ENCODE peak calls at places on chromosomes 3 and 15, in eight cellular contexts. One of them, this sample, is unnamed.
A peak's percentile ranks its signal among the peaks of the same experiment; 100 is the strongest.

GRCh38 chr15:71111950-71112349 is 3.3 kb upstream of the THSD4 start:
- DNase-seq in H54: no peak
- DNase-seq in sigmoid colon: no peak
- DNase-seq in spleen: no peak
- DNase-seq in A549: no peak
- DNase-seq in tibial nerve: no peak
- DNase-seq in transverse colon: no peak
- DNase-seq in K562: no peak
- DNase-seq in this sample: no peak

GRCh38 chr15:65258370-65258769 is 28.3 kb downstream of the PARP16 start:
- DNase-seq in transverse colon: no peak
- DNase-seq in K562: no peak
- DNase-seq in A549: no peak
- DNase-seq in H54: no peak
- DNase-seq in sigmoid colon: no peak
- DNase-seq in tibial nerve: no peak
- DNase-seq in spleen: no peak
- DNase-seq in this sample: no peak

GRCh38 chr3:42012935-42013651 is 51.2 kb upstream of the ULK4 start:
- DNase-seq in tibial nerve: no peak
- DNase-seq in A549: peak; percentile 50
- DNase-seq in K562: peak; percentile 93
- DNase-seq in H54: peak; percentile 72
- DNase-seq in spleen: peak; percentile 97
- DNase-seq in transverse colon: peak; percentile 86
- DNase-seq in sigmoid colon: peak; percentile 85
- DNase-seq in this sample: peak; percentile 90

GRCh38 chr15:64572856-64573255 is 112.5 kb downstream of the ZNF609 start:
- DNase-seq in tibial nerve: no peak
- DNase-seq in transverse colon: no peak
- DNase-seq in K562: no peak
- DNase-seq in H54: no peak
- DNase-seq in A549: no peak
- DNase-seq in sigmoid colon: no peak
- DNase-seq in spleen: no peak
- DNase-seq in this sample: no peak

GRCh38 chr15:92503889-92504288 is 110.2 kb downstream of the ST8SIA2 start:
- DNase-seq in tibial nerve: no peak
- DNase-seq in A549: no peak
- DNase-seq in K562: no peak
- DNase-seq in H54: no peak
- DNase-seq in transverse colon: no peak
- DNase-seq in sigmoid colon: no peak
- DNase-seq in spleen: no peak
- DNase-seq in this sample: no peak

GRCh38 chr3:20043398-20043797 is 3.2 kb downstream of the KAT2B start:
- DNase-seq in sigmoid colon: peak; percentile 92
- DNase-seq in A549: no peak
- DNase-seq in spleen: peak; percentile 90
- DNase-seq in H54: no peak
- DNase-seq in K562: no peak
- DNase-seq in transverse colon: peak; percentile 93
- DNase-seq in tibial nerve: peak; percentile 78
- DNase-seq in this sample: peak; percentile 88

GRCh38 chr3:193837347-193837827 is 244.4 kb downstream of the OPA1 start:
- DNase-seq in tibial nerve: no peak
- DNase-seq in H54: no peak
- DNase-seq in transverse colon: no peak
- DNase-seq in spleen: no peak
- DNase-seq in A549: no peak
- DNase-seq in sigmoid colon: no peak
- DNase-seq in K562: no peak
- DNase-seq in this sample: no peak

GRCh38 chr3:160486459-160486869 is 36.9 kb upstream of the TRIM59 start:
- DNase-seq in H54: no peak
- DNase-seq in K562: no peak
- DNase-seq in transverse colon: no peak
- DNase-seq in A549: peak; percentile 57
- DNase-seq in tibial nerve: no peak
- DNase-seq in spleen: no peak
- DNase-seq in sigmoid colon: no peak
- DNase-seq in this sample: peak; percentile 71

GRCh38 chr3:43023766-43024165 is 44.7 kb downstream of the GASK1A start:
- DNase-seq in transverse colon: no peak
- DNase-seq in A549: no peak
- DNase-seq in spleen: no peak
- DNase-seq in H54: no peak
- DNase-seq in K562: no peak
- DNase-seq in tibial nerve: no peak
- DNase-seq in sigmoid colon: no peak
- DNase-seq in this sample: no peak

GRCh38 chr3:126344380-126345041 is 12.7 kb downstream of the KLF15 start:
- DNase-seq in K562: no peak
- DNase-seq in transverse colon: peak; percentile 6
- DNase-seq in sigmoid colon: peak; percentile 62
- DNase-seq in spleen: peak; percentile 52
- DNase-seq in H54: no peak
- DNase-seq in A549: no peak
- DNase-seq in tibial nerve: no peak
- DNase-seq in this sample: no peak

GRCh38 chr3:49723301-49723630 is 485 bp downstream of the GMPPB start:
- DNase-seq in K562: peak; percentile 38
- DNase-seq in sigmoid colon: peak; percentile 86
- DNase-seq in A549: peak; percentile 48
- DNase-seq in tibial nerve: peak; percentile 23
- DNase-seq in H54: no peak
- DNase-seq in spleen: peak; percentile 93
- DNase-seq in transverse colon: peak; percentile 88
- DNase-seq in this sample: peak; percentile 74

GRCh38 chr3:146250449-146251382 is at the start of gene PLSCR4:
- DNase-seq in A549: peak; percentile 61
- DNase-seq in spleen: peak; percentile 83
- DNase-seq in tibial nerve: peak; percentile 65
- DNase-seq in sigmoid colon: peak; percentile 88
- DNase-seq in K562: peak; percentile 66
- DNase-seq in transverse colon: peak; percentile 82
- DNase-seq in H54: peak; percentile 60
- DNase-seq in this sample: peak; percentile 88

GRCh38 chr3:40827942-40828688 is 303.4 kb downstream of the ZNF621 start:
- DNase-seq in spleen: no peak
- DNase-seq in transverse colon: peak; percentile 10
- DNase-seq in H54: no peak
- DNase-seq in K562: no peak
- DNase-seq in A549: no peak
- DNase-seq in tibial nerve: peak; percentile 18
- DNase-seq in sigmoid colon: peak; percentile 80
- DNase-seq in this sample: no peak

DNA sequence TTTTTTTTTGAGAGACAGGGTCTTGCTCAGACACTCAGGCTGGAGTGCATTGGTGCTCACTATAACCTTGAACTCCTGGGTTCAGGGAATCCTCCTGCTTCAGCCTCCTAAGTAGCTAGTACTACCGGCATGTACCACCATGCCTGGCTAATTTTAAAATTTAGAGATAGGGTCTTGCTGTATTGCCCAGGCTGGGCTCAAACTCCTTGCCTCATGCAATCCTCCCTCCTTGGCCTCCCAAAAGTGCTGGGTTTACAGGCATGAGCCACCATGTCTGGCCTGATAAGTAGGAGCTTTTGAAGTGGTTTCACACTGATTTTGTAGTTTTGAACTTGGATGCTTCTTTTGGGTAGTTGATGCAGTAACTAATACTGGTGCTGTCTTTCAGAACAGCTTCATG is 7.8 kb downstream of the MAP2K1 start:
- DNase-seq in H54: no peak
- DNase-seq in A549: no peak
- DNase-seq in transverse colon: no peak
- DNase-seq in spleen: no peak
- DNase-seq in K562: no peak
- DNase-seq in sigmoid colon: no peak
- DNase-seq in tibial nerve: no peak
- DNase-seq in this sample: no peak
- TF ChIP-seq POLR2A in H54: no peak
- TF ChIP-seq POLR2A in A549: no peak
- TF ChIP-seq POLR2A in transverse colon: no peak
- TF ChIP-seq POLR2A in spleen: no peak
- TF ChIP-seq POLR2A in K562: no peak
- TF ChIP-seq POLR2A in sigmoid colon: no peak
- TF ChIP-seq POLR2A in tibial nerve: no peak
- TF ChIP-seq POLR2A in this sample: no peak

DNA sequence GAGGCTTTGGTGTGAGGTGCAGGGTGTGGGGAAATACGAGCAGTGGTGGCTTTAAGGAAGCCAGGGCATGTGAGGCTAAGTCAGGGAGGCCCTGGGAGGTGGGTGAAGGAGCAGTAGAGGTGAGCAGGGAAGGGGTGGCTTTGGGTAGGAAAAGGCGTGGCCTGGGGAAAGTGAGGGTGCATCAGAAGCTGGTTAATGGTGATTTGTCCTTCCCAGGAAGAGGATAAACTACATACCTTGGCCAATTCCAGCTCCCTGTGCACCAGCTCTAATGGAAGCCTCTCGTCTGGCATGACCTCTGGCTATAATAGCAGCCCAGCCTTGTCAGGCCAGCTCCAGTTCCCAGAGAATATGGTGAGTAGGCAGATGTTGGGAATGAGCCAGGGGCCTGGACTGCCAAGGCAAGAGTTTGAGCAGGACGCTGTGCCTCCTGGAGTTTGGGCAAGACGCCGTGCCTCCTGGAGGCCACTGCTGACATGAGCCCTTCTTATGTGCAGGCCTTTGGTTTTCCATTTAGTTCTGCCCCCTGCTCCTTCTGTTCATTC is 41.3 kb downstream of the CDAN1 start:
- DNase-seq in spleen: no peak
- DNase-seq in H54: no peak
- DNase-seq in K562: no peak
- DNase-seq in transverse colon: no peak
- DNase-seq in A549: no peak
- DNase-seq in sigmoid colon: no peak
- DNase-seq in tibial nerve: no peak
- DNase-seq in this sample: no peak
- TF ChIP-seq POLR2A in spleen: no peak
- TF ChIP-seq POLR2A in H54: no peak
- TF ChIP-seq POLR2A in K562: no peak
- TF ChIP-seq POLR2A in transverse colon: no peak
- TF ChIP-seq POLR2A in A549: no peak
- TF ChIP-seq POLR2A in sigmoid colon: no peak
- TF ChIP-seq POLR2A in tibial nerve: no peak
- TF ChIP-seq POLR2A in this sample: no peak

GRCh38 chr15:24957691-24958090 is 2.9 kb downstream of the SNRPN start:
- DNase-seq in spleen: no peak
- DNase-seq in sigmoid colon: no peak
- DNase-seq in transverse colon: no peak
- DNase-seq in A549: no peak
- DNase-seq in tibial nerve: no peak
- DNase-seq in H54: no peak
- DNase-seq in K562: no peak
- DNase-seq in this sample: no peak

GRCh38 chr15:24955549-24955929 is 752 bp downstream of the SNRPN start:
- DNase-seq in sigmoid colon: peak; percentile 65
- DNase-seq in transverse colon: no peak
- DNase-seq in spleen: peak; percentile 82
- DNase-seq in H54: no peak
- DNase-seq in A549: no peak
- DNase-seq in K562: no peak
- DNase-seq in tibial nerve: no peak
- DNase-seq in this sample: peak; percentile 27

GRCh38 chr15:24961967-24962366 is 7.2 kb downstream of the SNRPN start:
- DNase-seq in tibial nerve: no peak
- DNase-seq in A549: no peak
- DNase-seq in K562: no peak
- DNase-seq in spleen: no peak
- DNase-seq in H54: no peak
- DNase-seq in sigmoid colon: no peak
- DNase-seq in transverse colon: no peak
- DNase-seq in this sample: no peak

GRCh38 chr15:24954783-24955548 is at the start of the genes SNRPN and SNURF:
- DNase-seq in K562: no peak
- DNase-seq in A549: peak; percentile 81
- DNase-seq in tibial nerve: peak; percentile 41
- DNase-seq in transverse colon: peak; percentile 76
- DNase-seq in spleen: peak; percentile 91
- DNase-seq in sigmoid colon: peak; percentile 91
- DNase-seq in H54: peak; percentile 15
- DNase-seq in this sample: peak; percentile 48

GRCh38 chr15:24956131-24956838 is 1.5 kb downstream of the SNRPN start:
- DNase-seq in transverse colon: peak; percentile 78
- DNase-seq in A549: peak; percentile 83
- DNase-seq in K562: no peak
- DNase-seq in H54: peak; percentile 8
- DNase-seq in sigmoid colon: peak; percentile 90
- DNase-seq in tibial nerve: no peak
- DNase-seq in spleen: peak; percentile 91
- DNase-seq in this sample: peak; percentile 73
- TF ChIP-seq POLR2A in transverse colon: peak; percentile 49
- TF ChIP-seq POLR2A in A549: peak; percentile 18
- TF ChIP-seq POLR2A in K562: no peak
- TF ChIP-seq POLR2A in H54: no peak
- TF ChIP-seq POLR2A in sigmoid colon: no peak
- TF ChIP-seq POLR2A in tibial nerve: no peak
- TF ChIP-seq POLR2A in spleen: no peak
- TF ChIP-seq POLR2A in this sample: peak; percentile 36

GRCh38 chr3:195909645-195910498 is 1.5 kb upstream of the TNK2 start:
- DNase-seq in sigmoid colon: peak; percentile 94
- DNase-seq in K562: peak; percentile 100
- DNase-seq in A549: peak; percentile 66
- DNase-seq in tibial nerve: peak; percentile 74
- DNase-seq in transverse colon: peak; percentile 92
- DNase-seq in spleen: peak; percentile 97
- DNase-seq in H54: peak; percentile 85
- DNase-seq in this sample: peak; percentile 83
- TF ChIP-seq POLR2A in sigmoid colon: no peak
- TF ChIP-seq POLR2A in K562: peak; percentile 81
- TF ChIP-seq POLR2A in A549: peak; percentile 64
- TF ChIP-seq POLR2A in tibial nerve: no peak
- TF ChIP-seq POLR2A in transverse colon: no peak
- TF ChIP-seq POLR2A in spleen: no peak
- TF ChIP-seq POLR2A in H54: peak; percentile 36
- TF ChIP-seq POLR2A in this sample: peak; percentile 28

GRCh38 chr15:85710340-85710842 is 84.3 kb downstream of the KLHL25 start:
- DNase-seq in K562: no peak
- DNase-seq in A549: no peak
- DNase-seq in tibial nerve: no peak
- DNase-seq in transverse colon: no peak
- DNase-seq in H54: no peak
- DNase-seq in sigmoid colon: no peak
- DNase-seq in spleen: no peak
- DNase-seq in this sample: no peak
- TF ChIP-seq POLR2A in K562: no peak
- TF ChIP-seq POLR2A in A549: no peak
- TF ChIP-seq POLR2A in tibial nerve: no peak
- TF ChIP-seq POLR2A in transverse colon: no peak
- TF ChIP-seq POLR2A in H54: no peak
- TF ChIP-seq POLR2A in sigmoid colon: no peak
- TF ChIP-seq POLR2A in spleen: no peak
- TF ChIP-seq POLR2A in this sample: no peak